ENCODE peak calls at places on chromosome 6, in four cellular contexts. S, G, Z and D are unnamed samples.

GRCh38 chr6:157656437-157657005 is 166.5 kb upstream of the SNX9 start:
- DNase-seq in S (no peak), G (no peak), Z (no peak), D (no peak)

GRCh38 chr6:33755070-33755869 is 8.6 kb upstream of the IP6K3 start:
- DNase-seq in S (no peak), G (no peak), Z (no peak), D (no peak)

GRCh38 chr6:5214570-5215052 is 46.1 kb downstream of the LYRM4 start:
- DNase-seq in S (peak), G (peak), Z (peak), D (no peak)

GRCh38 chr6:159817951-159818739 is 18.1 kb downstream of the PNLDC1 start:
- DNase-seq in S (no peak), G (no peak), Z (no peak), D (no peak)

GRCh38 chr6:27757307-27757706 is 154.9 kb downstream of the OR2B2 start:
- DNase-seq in S (no peak), G (no peak), Z (peak), D (no peak)

GRCh38 chr6:13281630-13282156 is 46.6 kb downstream of the TBC1D7 start:
- DNase-seq in S (no peak), G (no peak), Z (no peak), D (no peak)

GRCh38 chr6:143232849-143233248 is 172.2 kb downstream of the AIG1 start:
- DNase-seq in S (peak), G (peak), Z (peak), D (no peak)

GRCh38 chr6:139443226-139444112 is 69.0 kb upstream of the CITED2 start:
- DNase-seq in S (no peak), G (no peak), Z (no peak), D (no peak)

GRCh38 chr6:105135056-105135455 is 44.8 kb downstream of the POPDC3 start:
- DNase-seq in S (peak), G (no peak), Z (no peak), D (no peak)

GRCh38 chr6:71527831-71528377 is 239.3 kb downstream of the OGFRL1 start:
- DNase-seq in S (no peak), G (no peak), Z (no peak), D (no peak)

GRCh38 chr6:1620504-1621327 is 11.0 kb downstream of the FOXC1 start:
- DNase-seq in S (no peak), G (no peak), Z (no peak), D (no peak)

GRCh38 chr6:1619106-1619665 is 9.5 kb downstream of the FOXC1 start:
- DNase-seq in S (no peak), G (no peak), Z (no peak), D (no peak)

GRCh38 chr6:1618305-1619105 is 8.8 kb downstream of the FOXC1 start:
- DNase-seq in S (no peak), G (no peak), Z (no peak), D (no peak)

GRCh38 chr6:1621328-1621701 is 11.6 kb downstream of the FOXC1 start:
- DNase-seq in S (no peak), G (no peak), Z (no peak), D (no peak)

DNA sequence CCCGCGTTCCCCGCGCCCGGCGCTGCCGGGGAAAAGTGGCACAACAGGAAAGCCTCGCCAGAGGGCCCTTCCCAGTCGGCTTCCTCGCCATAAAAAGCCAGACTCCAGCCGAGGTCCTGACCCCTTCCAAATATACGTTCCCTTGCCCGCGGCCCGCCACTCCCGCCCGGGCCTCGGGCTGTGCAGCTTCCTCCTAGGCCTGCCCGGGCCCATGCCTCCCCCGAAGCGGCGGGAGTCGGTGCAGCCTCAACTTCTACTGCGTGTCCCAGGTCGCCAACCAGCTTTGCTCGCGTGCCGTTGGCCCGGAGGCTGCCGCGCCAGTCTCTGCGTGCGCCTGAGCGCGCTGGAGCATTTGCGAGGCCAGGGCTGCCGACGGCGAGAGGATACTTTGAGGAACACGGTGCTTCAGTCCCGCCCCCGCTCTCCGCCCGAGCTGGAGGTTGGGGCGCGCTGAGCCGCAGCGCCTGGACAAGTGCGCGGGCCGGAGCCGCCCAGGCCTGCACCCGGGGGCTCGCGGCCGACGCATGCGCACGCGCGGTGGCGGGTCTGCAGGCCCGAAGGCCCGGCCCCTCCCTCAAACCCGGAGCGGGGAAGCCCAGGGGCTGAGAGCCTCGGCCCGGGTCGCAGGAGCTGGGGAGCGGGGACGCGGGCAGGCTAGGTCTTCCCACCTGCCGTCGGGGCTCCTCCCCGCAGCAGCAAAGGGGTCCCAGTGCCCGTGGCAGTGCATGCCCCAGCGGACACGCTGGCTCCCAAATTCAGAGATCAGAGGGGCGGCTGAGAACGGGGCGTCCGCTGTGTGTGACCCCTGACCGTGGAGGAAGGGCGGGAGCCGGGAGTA is 10.2 kb downstream of the FOXC1 start:
- DNase-seq in S (no peak), G (no peak), Z (peak), D (no peak)
- H3K4me3 ChIP-seq in S (no peak), G (peak), Z (peak), D (peak)

DNA sequence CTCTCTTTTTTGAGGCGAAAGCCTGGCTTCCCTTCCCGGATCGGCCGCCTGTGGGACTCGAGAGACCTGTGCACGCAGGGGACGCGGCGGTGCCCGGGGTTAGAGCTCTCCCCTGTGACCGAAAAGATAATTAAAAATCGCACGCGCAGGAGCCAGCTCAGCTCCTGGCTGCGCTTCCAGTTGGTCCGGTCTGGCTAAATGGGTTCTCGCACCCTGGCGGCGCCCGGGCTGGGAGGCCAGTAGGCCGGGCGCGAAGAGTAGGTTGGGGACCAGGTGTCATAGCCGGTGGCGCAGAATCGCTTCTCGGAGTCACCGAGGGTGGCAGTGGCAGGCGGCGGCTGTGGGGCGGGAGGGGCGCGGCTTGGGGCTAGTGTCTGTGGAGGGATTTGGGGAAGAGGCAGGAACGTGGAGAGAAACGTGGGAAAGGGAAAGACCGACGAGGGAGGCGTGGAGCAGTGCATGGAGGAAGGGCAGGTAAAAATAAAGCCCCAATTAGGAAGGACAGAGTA is 41.9 kb upstream of the SUPT3H start:
- DNase-seq in S (peak), G (peak), Z (peak), D (no peak)
- H3K4me3 ChIP-seq in S (peak), G (peak), Z (peak), D (peak)

DNA sequence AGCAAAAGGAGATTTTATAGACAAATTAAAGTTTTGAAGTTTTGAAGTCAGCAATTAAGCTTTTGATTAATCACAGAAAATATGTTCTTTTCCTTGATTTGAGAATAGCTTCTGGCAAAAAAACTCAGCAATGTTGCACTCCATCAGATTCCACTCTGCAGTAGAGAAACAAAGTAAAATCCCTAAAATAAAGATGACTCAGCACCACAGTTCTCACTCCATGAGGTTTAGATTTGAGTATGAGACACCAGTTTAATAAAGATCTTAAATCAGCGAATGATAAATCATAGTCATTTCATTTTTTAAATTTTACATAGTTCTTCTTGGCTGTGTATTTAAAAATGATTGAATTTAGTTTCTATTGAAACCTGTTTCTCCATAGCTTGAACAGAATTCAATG is 602.2 kb downstream of the COL12A1 start:
- DNase-seq in S (no peak), G (no peak), Z (no peak), D (no peak)
- H3K4me3 ChIP-seq in S (no peak), G (no peak), Z (no peak), D (no peak)

GRCh38 chr6:125790403-125791150 is at the start of gene NCOA7:
- DNase-seq in S (peak), G (peak), Z (peak), D (peak)

GRCh38 chr6:125792680-125793079 is 1.9 kb downstream of the NCOA7 start:
- DNase-seq in S (no peak), G (no peak), Z (no peak), D (no peak)

GRCh38 chr6:125791151-125791819 is 525 bp downstream of the NCOA7 start:
- DNase-seq in S (peak), G (no peak), Z (peak), D (no peak)

GRCh38 chr6:125792172-125792571 is 1.4 kb downstream of the NCOA7 start:
- DNase-seq in S (no peak), G (no peak), Z (no peak), D (no peak)

DNA sequence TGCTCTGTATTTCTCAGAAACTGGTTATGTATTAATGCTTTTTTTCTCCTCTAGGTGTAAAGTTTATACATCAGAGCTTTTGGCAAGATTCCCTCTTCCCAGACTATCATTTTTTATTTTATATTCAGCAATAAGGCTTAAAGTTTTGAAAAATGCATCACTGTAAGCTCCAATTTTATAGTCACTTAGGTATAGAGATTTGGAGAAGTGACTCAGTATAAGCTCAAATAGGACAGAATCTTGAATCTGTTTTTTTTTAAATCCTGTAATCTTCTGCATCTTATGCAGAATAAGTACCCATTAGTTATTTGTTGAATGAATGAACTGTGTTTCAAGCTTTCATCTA is 1.0 kb downstream of the NCOA7 start:
- DNase-seq in S (no peak), G (no peak), Z (no peak), D (no peak)
- H3K4me3 ChIP-seq in S (peak), G (peak), Z (no peak), D (peak)